ENCODE peak calls at places on chromosomes 5 and 9, in eight cellular contexts. One of them, this sample, is unnamed.

GRCh38 chr5:161924270-161924669 is 76.3 kb downstream of the GABRA1 start:
- DNase-seq in NCI-H446 treated with DMSO at 0.1 percent for 48 hours: no peak
- DNase-seq in MCF 10A: no peak
- DNase-seq in iris pigment epithelial cell: no peak
- DNase-seq in GM04504: no peak
- DNase-seq in GM20000: no peak
- DNase-seq in progenitor cell of endocrine pancreas: no peak
- DNase-seq in cerebellum: no peak
- DNase-seq in this sample: no peak

GRCh38 chr5:124599048-124599973 is 147.1 kb downstream of the ZNF608 start:
- DNase-seq in NCI-H446 treated with DMSO at 0.1 percent for 48 hours: peak; percentile 49
- DNase-seq in MCF 10A: peak; percentile 45
- DNase-seq in iris pigment epithelial cell: peak; percentile 68
- DNase-seq in GM04504: peak; percentile 8
- DNase-seq in GM20000: no peak
- DNase-seq in progenitor cell of endocrine pancreas: no peak
- DNase-seq in cerebellum: peak; percentile 16
- DNase-seq in this sample: peak; percentile 32

GRCh38 chr5:23412011-23412410 is 95.4 kb upstream of the PRDM9 start:
- DNase-seq in NCI-H446 treated with DMSO at 0.1 percent for 48 hours: no peak
- DNase-seq in MCF 10A: peak; percentile 65
- DNase-seq in iris pigment epithelial cell: peak; percentile 26
- DNase-seq in GM04504: no peak
- DNase-seq in GM20000: no peak
- DNase-seq in progenitor cell of endocrine pancreas: no peak
- DNase-seq in cerebellum: no peak
- DNase-seq in this sample: no peak

GRCh38 chr9:4226331-4227250 is 73.3 kb downstream of the GLIS3 start:
- DNase-seq in NCI-H446 treated with DMSO at 0.1 percent for 48 hours: no peak
- DNase-seq in MCF 10A: no peak
- DNase-seq in iris pigment epithelial cell: no peak
- DNase-seq in GM04504: no peak
- DNase-seq in GM20000: no peak
- DNase-seq in progenitor cell of endocrine pancreas: no peak
- DNase-seq in cerebellum: no peak
- DNase-seq in this sample: no peak

GRCh38 chr5:138981606-138982005 is 106.5 kb upstream of the LRRTM2 start:
- DNase-seq in NCI-H446 treated with DMSO at 0.1 percent for 48 hours: no peak
- DNase-seq in MCF 10A: no peak
- DNase-seq in iris pigment epithelial cell: no peak
- DNase-seq in GM04504: no peak
- DNase-seq in GM20000: no peak
- DNase-seq in progenitor cell of endocrine pancreas: no peak
- DNase-seq in cerebellum: no peak
- DNase-seq in this sample: peak; percentile 90

GRCh38 chr9:13113201-13113600 is 166.3 kb downstream of the MPDZ start:
- DNase-seq in NCI-H446 treated with DMSO at 0.1 percent for 48 hours: peak; percentile 94
- DNase-seq in MCF 10A: no peak
- DNase-seq in iris pigment epithelial cell: peak; percentile 63
- DNase-seq in GM04504: peak; percentile 58
- DNase-seq in GM20000: no peak
- DNase-seq in progenitor cell of endocrine pancreas: no peak
- DNase-seq in cerebellum: peak; percentile 20
- DNase-seq in this sample: no peak

GRCh38 chr9:38313421-38313820 is 79.1 kb upstream of the ALDH1B1 start:
- DNase-seq in NCI-H446 treated with DMSO at 0.1 percent for 48 hours: no peak
- DNase-seq in MCF 10A: no peak
- DNase-seq in iris pigment epithelial cell: no peak
- DNase-seq in GM04504: no peak
- DNase-seq in GM20000: no peak
- DNase-seq in progenitor cell of endocrine pancreas: no peak
- DNase-seq in cerebellum: no peak
- DNase-seq in this sample: no peak

GRCh38 chr5:170211575-170212334 is 21.0 kb upstream of the C5orf58 start:
- DNase-seq in NCI-H446 treated with DMSO at 0.1 percent for 48 hours: no peak
- DNase-seq in MCF 10A: peak; percentile 13
- DNase-seq in iris pigment epithelial cell: no peak
- DNase-seq in GM04504: no peak
- DNase-seq in GM20000: no peak
- DNase-seq in progenitor cell of endocrine pancreas: no peak
- DNase-seq in cerebellum: no peak
- DNase-seq in this sample: no peak

GRCh38 chr9:7968642-7969041 is 169.1 kb upstream of the DMAC1 start:
- DNase-seq in NCI-H446 treated with DMSO at 0.1 percent for 48 hours: no peak
- DNase-seq in MCF 10A: no peak
- DNase-seq in iris pigment epithelial cell: no peak
- DNase-seq in GM04504: no peak
- DNase-seq in GM20000: no peak
- DNase-seq in progenitor cell of endocrine pancreas: no peak
- DNase-seq in cerebellum: no peak
- DNase-seq in this sample: no peak

GRCh38 chr5:117262607-117263131 is 688.0 kb upstream of the SEMA6A start:
- DNase-seq in NCI-H446 treated with DMSO at 0.1 percent for 48 hours: no peak
- DNase-seq in MCF 10A: peak; percentile 76
- DNase-seq in iris pigment epithelial cell: no peak
- DNase-seq in GM04504: no peak
- DNase-seq in GM20000: no peak
- DNase-seq in progenitor cell of endocrine pancreas: no peak
- DNase-seq in cerebellum: peak; percentile 2
- DNase-seq in this sample: no peak

GRCh38 chr9:130857864-130858730 is 23.0 kb downstream of the ABL1 start:
- DNase-seq in NCI-H446 treated with DMSO at 0.1 percent for 48 hours: no peak
- DNase-seq in MCF 10A: peak; percentile 37
- DNase-seq in iris pigment epithelial cell: peak; percentile 94
- DNase-seq in GM04504: no peak
- DNase-seq in GM20000: no peak
- DNase-seq in progenitor cell of endocrine pancreas: no peak
- DNase-seq in cerebellum: peak; percentile 66
- DNase-seq in this sample: no peak

GRCh38 chr5:55712023-55712859 is at the start of gene SLC38A9:
- DNase-seq in NCI-H446 treated with DMSO at 0.1 percent for 48 hours: peak; percentile 83
- DNase-seq in MCF 10A: peak; percentile 93
- DNase-seq in iris pigment epithelial cell: peak; percentile 95
- DNase-seq in GM04504: peak; percentile 82
- DNase-seq in GM20000: peak; percentile 90
- DNase-seq in progenitor cell of endocrine pancreas: peak; percentile 92
- DNase-seq in cerebellum: peak; percentile 92
- DNase-seq in this sample: peak; percentile 84